ENCODE peak calls at places on chromosomes 7 and 10, in eight cellular contexts. Z is ovary, M is glutamatergic neuron, A is K562, C is lower lobe of right lung, J is astrocyte, B is GM13976, D is heart left ventricle. W is an unnamed sample.
A peak's percentile ranks its signal among the peaks of the same experiment; 100 is the strongest.

GRCh38 chr10:114526112-114526496 is 121.8 kb upstream of the AFAP1L2 start:
- DNase-seq in Z (no peak), M (no peak), A (no peak), C (no peak), J (peak; percentile 52), B (no peak), D (no peak), W (no peak)

GRCh38 chr10:62640386-62640785 is 164.1 kb upstream of the ADO start:
- DNase-seq in Z (no peak), M (no peak), A (no peak), C (no peak), J (peak; percentile 47), B (no peak), D (peak; percentile 23), W (no peak)

GRCh38 chr7:107661081-107661864 is 645 bp downstream of the SLC26A4 start:
- DNase-seq in Z (peak; percentile 51), M (peak; percentile 77), A (no peak), C (peak; percentile 74), J (peak; percentile 49), B (peak; percentile 63), D (peak; percentile 32), W (peak; percentile 53)

GRCh38 chr10:59176241-59177030 is at the start of gene PHYHIPL:
- DNase-seq in Z (no peak), M (peak; percentile 68), A (no peak), C (peak; percentile 17), J (no peak), B (peak; percentile 48), D (peak; percentile 4), W (peak; percentile 40)

GRCh38 chr10:114045071-114045737 is 1.5 kb downstream of the ADRB1 start:
- DNase-seq in Z (no peak), M (peak; percentile 52), A (no peak), C (peak; percentile 70), J (no peak), B (peak; percentile 53), D (no peak), W (peak; percentile 36)

GRCh38 chr10:48316236-48316635 is 9.8 kb downstream of the MAPK8 start:
- DNase-seq in Z (no peak), M (no peak), A (no peak), C (no peak), J (no peak), B (no peak), D (no peak), W (no peak)

GRCh38 chr7:92135100-92135429 is 788 bp upstream of the CYP51A1 start:
- DNase-seq in Z (no peak), M (peak; percentile 33), A (peak; percentile 37), C (no peak), J (peak; percentile 25), B (peak; percentile 27), D (no peak), W (peak; percentile 7)

GRCh38 chr10:98667081-98667480 is 220.3 kb upstream of the HPS1 start:
- DNase-seq in Z (no peak), M (no peak), A (no peak), C (no peak), J (no peak), B (no peak), D (no peak), W (no peak)

GRCh38 chr10:88702848-88703597 is 3.0 kb upstream of the LIPK start:
- DNase-seq in Z (no peak), M (no peak), A (no peak), C (no peak), J (peak; percentile 86), B (no peak), D (no peak), W (peak; percentile 29)

GRCh38 chr10:109919224-109919623 is 4.1 kb downstream of the XPNPEP1 start:
- DNase-seq in Z (no peak), M (no peak), A (no peak), C (no peak), J (no peak), B (no peak), D (no peak), W (no peak)

GRCh38 chr10:112526130-112526529 is 79.1 kb downstream of the VTI1A start:
- DNase-seq in Z (no peak), M (no peak), A (no peak), C (no peak), J (peak; percentile 25), B (no peak), D (no peak), W (no peak)

GRCh38 chr10:62616885-62617635 is 187.5 kb upstream of the ADO start:
- DNase-seq in Z (no peak), M (no peak), A (no peak), C (no peak), J (no peak), B (no peak), D (no peak), W (no peak)

GRCh38 chr10:127243490-127244272 is 47.3 kb upstream of the INSYN2A start:
- DNase-seq in Z (peak; percentile 12), M (peak; percentile 78), A (no peak), C (no peak), J (peak; percentile 4), B (no peak), D (peak; percentile 11), W (peak; percentile 78)
- TF ChIP-seq CTCF in Z (no peak), M (peak; percentile 68), A (no peak), C (peak; percentile 55), J (peak; percentile 40), B (no peak), D (peak; percentile 6), W (peak; percentile 70)

GRCh38 chr7:50678586-50678985 is 104.1 kb downstream of the GRB10 start:
- DNase-seq in Z (no peak), M (no peak), A (no peak), C (no peak), J (no peak), B (no peak), D (no peak), W (no peak)

GRCh38 chr7:50676754-50677153 is 105.9 kb downstream of the GRB10 start:
- DNase-seq in Z (no peak), M (no peak), A (no peak), C (no peak), J (no peak), B (no peak), D (no peak), W (no peak)

GRCh38 chr7:50677279-50677996 is 105.3 kb downstream of the GRB10 start:
- DNase-seq in Z (no peak), M (no peak), A (no peak), C (no peak), J (no peak), B (no peak), D (no peak), W (no peak)

GRCh38 chr7:50681451-50682045 is 101.1 kb downstream of the GRB10 start:
- DNase-seq in Z (no peak), M (no peak), A (no peak), C (no peak), J (no peak), B (no peak), D (no peak), W (no peak)

GRCh38 chr7:50679218-50680007 is 103.3 kb downstream of the GRB10 start:
- DNase-seq in Z (no peak), M (no peak), A (no peak), C (no peak), J (peak; percentile 12), B (peak; percentile 56), D (no peak), W (no peak)
- TF ChIP-seq CTCF in Z (peak; percentile 51), M (no peak), A (peak; percentile 40), C (peak; percentile 39), J (peak; percentile 25), B (peak; percentile 24), D (no peak), W (no peak)

DNA sequence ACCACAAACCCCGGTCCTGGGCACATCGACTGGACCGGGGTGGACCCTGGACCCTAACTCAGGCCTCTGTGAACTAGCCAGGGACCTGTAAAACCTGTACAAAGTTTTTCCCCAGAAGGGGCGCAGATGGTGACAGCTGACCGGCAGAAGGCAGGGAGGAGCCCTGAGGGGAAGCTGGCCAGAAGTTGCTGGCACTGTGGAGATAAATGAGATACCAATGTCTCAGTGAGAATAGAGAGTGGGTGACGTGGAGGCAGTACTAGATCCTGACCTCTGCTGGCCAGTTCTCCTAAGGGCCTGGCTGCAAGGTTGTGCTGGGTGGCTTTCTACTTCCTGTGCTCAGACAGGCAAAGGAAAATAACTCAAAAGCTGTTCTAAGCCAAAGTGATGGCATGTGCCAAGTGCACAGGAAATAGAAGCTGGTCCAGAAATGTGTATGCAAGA is 10.6 kb upstream of the TSPAN14 start:
- DNase-seq in Z (no peak), M (peak; percentile 59), A (peak; percentile 43), C (no peak), J (no peak), B (peak; percentile 54), D (no peak), W (peak; percentile 23)
- TF ChIP-seq CTCF in Z (no peak), M (peak; percentile 19), A (peak; percentile 77), C (peak; percentile 43), J (peak; percentile 11), B (peak; percentile 39), D (peak; percentile 22), W (no peak)

GRCh38 chr7:95843286-95843685 is 70.9 kb downstream of the DYNC1I1 start:
- DNase-seq in Z (no peak), M (no peak), A (no peak), C (no peak), J (no peak), B (no peak), D (no peak), W (no peak)
- TF ChIP-seq CTCF in Z (no peak), M (no peak), A (no peak), C (no peak), J (no peak), B (no peak), D (no peak), W (peak; percentile 13)

GRCh38 chr7:111953611-111954010 is 252.6 kb downstream of the DOCK4 start:
- DNase-seq in Z (no peak), M (no peak), A (no peak), C (no peak), J (no peak), B (no peak), D (peak; percentile 15), W (no peak)
- TF ChIP-seq CTCF in Z (no peak), M (no peak), A (no peak), C (no peak), J (no peak), B (no peak), D (no peak), W (no peak)

W was measured in endothelial cell.